ENCODE peak calls at places on chromosome 5, in five cellular contexts. U is fibroblast of pulmonary artery, A is fibroblast of lung, T is WTC11, P is foreskin fibroblast. M is an unnamed sample.

GRCh38 chr5:11064763-11065450 is 303.9 kb upstream of the DAP start:
- DNase-seq in U (no peak), A (no peak), T (no peak), P (no peak), M (no peak)

GRCh38 chr5:83925321-83925877 is 204.7 kb upstream of the HAPLN1 start:
- DNase-seq in U (peak), A (peak), T (no peak), P (no peak), M (peak)

GRCh38 chr5:99771296-99771695 is 763.9 kb upstream of the FAM174A start:
- DNase-seq in U (peak), A (peak), T (no peak), P (no peak), M (no peak)

GRCh38 chr5:123444016-123444415 is 20.8 kb upstream of the CEP120 start:
- DNase-seq in U (no peak), A (no peak), T (no peak), P (no peak), M (no peak)

GRCh38 chr5:76404694-76405306 is 1.7 kb downstream of the IQGAP2 start:
- DNase-seq in U (no peak), A (no peak), T (no peak), P (no peak), M (no peak)

GRCh38 chr5:133123297-133123696 is 71.5 kb downstream of the HSPA4 start:
- DNase-seq in U (no peak), A (no peak), T (no peak), P (no peak), M (no peak)

GRCh38 chr5:107917983-107918382 is 247.2 kb upstream of the EFNA5 start:
- DNase-seq in U (no peak), A (no peak), T (no peak), P (no peak), M (no peak)

GRCh38 chr5:167754501-167754941 is 536.9 kb upstream of the WWC1 start:
- DNase-seq in U (no peak), A (no peak), T (no peak), P (peak), M (peak)

GRCh38 chr5:4990017-4990416 is 150.1 kb upstream of the ADAMTS16 start:
- DNase-seq in U (no peak), A (no peak), T (no peak), P (no peak), M (no peak)

GRCh38 chr5:115349001-115349817 is 52.8 kb upstream of the CCDC112 start:
- DNase-seq in U (peak), A (peak), T (no peak), P (peak), M (peak)

GRCh38 chr5:116084231-116084630 is 594 bp upstream of the COMMD10 start:
- DNase-seq in U (peak), A (peak), T (no peak), P (peak), M (no peak)

GRCh38 chr5:62395210-62395950 is 8.3 kb downstream of the DIMT1 start:
- DNase-seq in U (peak), A (peak), T (no peak), P (no peak), M (no peak)

GRCh38 chr5:11609570-11610322 is 294.5 kb downstream of the CTNND2 start:
- DNase-seq in U (no peak), A (no peak), T (no peak), P (no peak), M (no peak)

GRCh38 chr5:170025853-170026252 is 45.6 kb upstream of the INSYN2B start:
- DNase-seq in U (no peak), A (no peak), T (no peak), P (no peak), M (no peak)

GRCh38 chr5:142719836-142720330 is 34.0 kb upstream of the FGF1 start:
- DNase-seq in U (no peak), A (peak), T (no peak), P (no peak), M (no peak)

GRCh38 chr5:142717582-142718215 is 31.8 kb upstream of the FGF1 start:
- DNase-seq in U (peak), A (peak), T (no peak), P (peak), M (no peak)

GRCh38 chr5:142713151-142713706 is 27.3 kb upstream of the FGF1 start:
- DNase-seq in U (peak), A (peak), T (peak), P (peak), M (peak)

GRCh38 chr5:142715291-142715690 is 29.4 kb upstream of the FGF1 start:
- DNase-seq in U (no peak), A (no peak), T (no peak), P (no peak), M (no peak)

DNA sequence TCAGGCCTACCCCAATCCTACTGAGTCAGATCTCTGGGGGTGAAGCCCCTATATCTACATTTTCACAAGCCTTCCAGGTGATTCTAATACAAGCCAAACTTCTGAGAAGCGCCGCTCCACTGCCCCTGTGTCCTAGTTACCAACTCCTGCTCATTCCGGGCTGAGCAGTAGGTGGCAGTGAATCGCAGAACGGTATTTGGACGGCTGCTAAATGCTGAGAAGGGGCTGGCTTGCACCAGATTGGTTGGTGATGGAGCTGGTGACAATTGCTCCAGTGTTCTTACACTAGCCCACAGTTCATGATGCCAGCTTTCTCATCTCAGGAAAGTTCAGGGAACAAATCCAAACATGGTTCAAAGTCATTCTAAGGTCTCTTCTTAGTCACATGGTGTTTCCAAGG is 31.1 kb upstream of the FGF1 start:
- DNase-seq in U (peak), A (peak), T (peak), P (no peak), M (peak)
- TF ChIP-seq CTCF in U (peak), A (peak), T (peak), P (peak), M (peak)

GRCh38 chr5:159510282-159510681 is 180.0 kb upstream of the IL12B start:
- DNase-seq in U (peak), A (peak), T (peak), P (peak), M (peak)
- TF ChIP-seq CTCF in U (no peak), A (peak), T (no peak), P (peak), M (peak)

DNA sequence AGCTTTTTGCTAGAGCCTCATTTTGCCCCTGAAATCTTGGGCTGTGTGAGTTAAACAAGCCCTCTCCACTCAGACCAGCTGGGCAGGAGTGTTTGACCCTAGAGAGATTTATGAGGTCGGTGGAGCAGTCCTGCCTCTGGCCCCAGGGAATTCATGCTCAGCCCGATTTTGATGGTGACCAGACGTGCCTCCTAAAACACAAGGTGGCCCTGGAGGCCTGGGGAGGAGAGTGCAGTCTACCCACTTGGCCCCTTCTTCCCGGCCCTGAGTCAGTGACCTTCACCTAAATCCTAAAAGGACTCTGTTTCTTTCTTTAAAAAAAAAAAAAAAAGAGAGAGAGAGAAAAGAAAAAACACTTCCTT is 86.6 kb upstream of the SAP30L start:
- DNase-seq in U (no peak), A (no peak), T (no peak), P (no peak), M (no peak)
- TF ChIP-seq CTCF in U (no peak), A (no peak), T (no peak), P (no peak), M (no peak)

GRCh38 chr5:138568061-138568824 is 7.0 kb downstream of the HSPA9 start:
- DNase-seq in U (no peak), A (no peak), T (no peak), P (no peak), M (no peak)
- TF ChIP-seq CTCF in U (no peak), A (peak), T (no peak), P (no peak), M (no peak)

GRCh38 chr5:143957455-143957854 is 145.5 kb downstream of the HMHB1 start:
- DNase-seq in U (no peak), A (no peak), T (no peak), P (no peak), M (no peak)
- TF ChIP-seq CTCF in U (peak), A (peak), T (peak), P (peak), M (peak)

DNA sequence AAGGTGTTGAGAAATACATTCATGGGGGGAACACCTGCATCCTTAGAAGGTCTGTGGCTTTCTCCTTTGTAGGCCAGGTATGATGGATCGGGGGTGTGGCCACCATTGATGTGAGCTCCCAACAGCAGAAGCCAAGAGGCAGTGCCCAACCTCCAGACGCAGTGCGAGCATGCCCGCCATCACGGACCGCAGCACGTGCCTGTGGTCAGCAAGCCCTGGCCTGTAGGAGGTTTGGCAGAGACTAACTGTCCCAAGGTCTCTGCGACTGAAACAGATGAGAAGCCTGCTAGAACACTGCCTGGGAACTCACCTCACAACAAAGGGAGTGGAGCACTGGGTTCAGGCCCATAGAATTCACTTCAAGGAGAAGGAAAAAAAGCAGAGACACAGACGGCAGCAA is 31.9 kb upstream of the ZNF354A start:
- DNase-seq in U (no peak), A (no peak), T (no peak), P (no peak), M (no peak)
- TF ChIP-seq CTCF in U (no peak), A (no peak), T (no peak), P (no peak), M (no peak)

GRCh38 chr5:1423901-1424603 is 21.2 kb downstream of the SLC6A3 start:
- DNase-seq in U (no peak), A (no peak), T (no peak), P (no peak), M (no peak)
- TF ChIP-seq CTCF in U (no peak), A (no peak), T (no peak), P (no peak), M (no peak)

DNA sequence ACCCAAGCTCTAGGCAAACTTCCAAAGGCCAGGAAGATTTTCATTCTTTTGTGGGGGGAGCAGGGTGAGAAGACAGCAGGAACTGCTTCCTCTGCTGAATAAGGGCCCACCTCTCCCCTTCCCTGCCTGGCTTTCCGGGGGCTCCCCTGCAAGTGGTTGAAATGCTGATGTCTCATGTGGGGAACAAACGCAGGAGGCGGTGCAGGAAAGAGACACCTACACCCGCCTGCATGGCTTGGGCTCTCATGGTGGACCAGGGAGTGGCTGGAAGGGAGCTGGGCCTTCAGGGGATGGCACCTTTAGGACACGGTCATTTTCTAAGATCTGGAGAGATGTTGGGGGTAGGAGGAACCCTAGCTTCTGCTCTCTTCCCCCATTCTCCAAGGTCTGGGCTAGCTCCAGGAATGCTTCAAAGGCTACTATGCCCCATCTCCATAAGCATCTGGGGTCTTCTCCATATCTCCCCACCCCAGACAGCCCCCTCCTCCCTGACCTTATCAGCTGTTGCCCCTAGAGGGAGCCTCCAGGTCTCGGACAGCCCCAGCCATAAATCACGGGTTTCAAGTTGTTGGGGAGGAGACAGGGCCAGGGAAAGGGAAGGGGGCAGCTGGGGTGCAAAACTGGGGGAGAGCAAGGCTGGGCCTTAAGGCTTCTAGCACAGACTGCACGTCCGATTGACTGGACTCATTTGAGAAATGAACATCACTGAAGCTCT is 76.6 kb downstream of the PSD2 start:
- DNase-seq in U (no peak), A (no peak), T (peak), P (no peak), M (no peak)
- TF ChIP-seq CTCF in U (no peak), A (no peak), T (peak), P (no peak), M (no peak)

GRCh38 chr5:66498791-66499207 is 97.4 kb upstream of the MAST4 start:
- DNase-seq in U (peak), A (peak), T (no peak), P (no peak), M (no peak)

GRCh38 chr5:66494437-66494836 is 101.8 kb upstream of the MAST4 start:
- DNase-seq in U (no peak), A (no peak), T (peak), P (no peak), M (no peak)
- TF ChIP-seq CTCF in U (peak), A (no peak), T (peak), P (no peak), M (no peak)

M was measured in astrocyte of the cerebellum.